ENCODE peak calls at places on chromosomes 7 and 10, in six cellular contexts. One of them, this sample, is unnamed.

GRCh38 chr10:45420453-45421192 is 46.6 kb downstream of the ALOX5 start:
- DNase-seq in NAMALWA: peak
- DNase-seq in GM04504: peak
- DNase-seq in CD8-positive, alpha-beta T cell: peak
- DNase-seq in NCI-H774: peak
- DNase-seq in body of pancreas: peak
- DNase-seq in this sample: peak

GRCh38 chr7:31782411-31782991 is 95.5 kb downstream of the PPP1R17 start:
- DNase-seq in NAMALWA: peak
- DNase-seq in GM04504: peak
- DNase-seq in CD8-positive, alpha-beta T cell: no peak
- DNase-seq in body of pancreas: no peak
- DNase-seq in NCI-H774: peak
- DNase-seq in this sample: peak

GRCh38 chr10:21293518-21294356 is 231.7 kb downstream of the SKIDA1 start:
- DNase-seq in NAMALWA: no peak
- DNase-seq in CD8-positive, alpha-beta T cell: no peak
- DNase-seq in NCI-H774: no peak
- DNase-seq in body of pancreas: no peak
- DNase-seq in GM04504: no peak
- DNase-seq in this sample: no peak

GRCh38 chr7:11557627-11558026 is 274.4 kb downstream of the THSD7A start:
- DNase-seq in CD8-positive, alpha-beta T cell: no peak
- DNase-seq in body of pancreas: no peak
- DNase-seq in NAMALWA: peak
- DNase-seq in NCI-H774: no peak
- DNase-seq in GM04504: no peak
- DNase-seq in this sample: peak

GRCh38 chr7:99141334-99141733 is 2.6 kb downstream of the SMURF1 start:
- DNase-seq in NCI-H774: no peak
- DNase-seq in body of pancreas: no peak
- DNase-seq in GM04504: no peak
- DNase-seq in NAMALWA: no peak
- DNase-seq in CD8-positive, alpha-beta T cell: no peak
- DNase-seq in this sample: no peak

GRCh38 chr7:34675749-34676374 is 17.8 kb downstream of the NPSR1 start:
- DNase-seq in NAMALWA: peak
- DNase-seq in GM04504: no peak
- DNase-seq in NCI-H774: no peak
- DNase-seq in CD8-positive, alpha-beta T cell: no peak
- DNase-seq in body of pancreas: peak
- DNase-seq in this sample: peak

GRCh38 chr7:2170576-2171521 is 61.9 kb downstream of the MAD1L1 start:
- DNase-seq in NCI-H774: no peak
- DNase-seq in body of pancreas: no peak
- DNase-seq in NAMALWA: no peak
- DNase-seq in GM04504: no peak
- DNase-seq in CD8-positive, alpha-beta T cell: no peak
- DNase-seq in this sample: no peak

GRCh38 chr10:72340510-72340895 is 14.2 kb downstream of the DNAJB12 start:
- DNase-seq in CD8-positive, alpha-beta T cell: peak
- DNase-seq in NAMALWA: peak
- DNase-seq in body of pancreas: peak
- DNase-seq in NCI-H774: no peak
- DNase-seq in GM04504: no peak
- DNase-seq in this sample: peak

GRCh38 chr7:44087914-44088838 is 5.8 kb upstream of the POLM start:
- DNase-seq in NCI-H774: no peak
- DNase-seq in NAMALWA: no peak
- DNase-seq in body of pancreas: no peak
- DNase-seq in GM04504: peak
- DNase-seq in CD8-positive, alpha-beta T cell: no peak
- DNase-seq in this sample: no peak

GRCh38 chr7:120226188-120226587 is 46.8 kb upstream of the KCND2 start:
- DNase-seq in body of pancreas: no peak
- DNase-seq in CD8-positive, alpha-beta T cell: no peak
- DNase-seq in GM04504: no peak
- DNase-seq in NCI-H774: no peak
- DNase-seq in NAMALWA: no peak
- DNase-seq in this sample: peak

GRCh38 chr7:131829911-131830310 is 273.5 kb upstream of the PODXL start:
- DNase-seq in body of pancreas: peak
- DNase-seq in NCI-H774: no peak
- DNase-seq in GM04504: no peak
- DNase-seq in NAMALWA: no peak
- DNase-seq in CD8-positive, alpha-beta T cell: no peak
- DNase-seq in this sample: no peak